ENCODE peak calls at places on chromosomes 12 and 14, in nine cellular contexts. One of them, this sample, is unnamed.

GRCh38 chr12:16766736-16767135 is 160.8 kb upstream of the LMO3 start:
- DNase-seq in central memory CD8-positive, alpha-beta T cell: no peak
- DNase-seq in MCF 10A: no peak
- DNase-seq in stimulated activated CD4-positive, alpha-beta T cell treated with anti-CD3 and anti-CD28 coated beads, TNF-alpha, amount 100 ng/mL, for 1 hour: no peak
- DNase-seq in H7: no peak
- DNase-seq in Caki2: peak
- DNase-seq in psoas muscle: no peak
- DNase-seq in EL: no peak
- DNase-seq in NCI-H2171 treated with DMSO at 0.1 percent for 48 hours: no peak
- DNase-seq in this sample: no peak

GRCh38 chr14:100392266-100392850 is 69.2 kb downstream of the SLC25A47 start:
- DNase-seq in stimulated activated CD4-positive, alpha-beta T cell treated with anti-CD3 and anti-CD28 coated beads, TNF-alpha, amount 100 ng/mL, for 1 hour: no peak
- DNase-seq in NCI-H2171 treated with DMSO at 0.1 percent for 48 hours: no peak
- DNase-seq in EL: peak
- DNase-seq in H7: peak
- DNase-seq in Caki2: no peak
- DNase-seq in psoas muscle: no peak
- DNase-seq in central memory CD8-positive, alpha-beta T cell: no peak
- DNase-seq in MCF 10A: no peak
- DNase-seq in this sample: no peak

GRCh38 chr12:69739287-69740191 is 879 bp downstream of the RAB3IP start:
- DNase-seq in central memory CD8-positive, alpha-beta T cell: peak
- DNase-seq in MCF 10A: peak
- DNase-seq in H7: peak
- DNase-seq in NCI-H2171 treated with DMSO at 0.1 percent for 48 hours: peak
- DNase-seq in EL: peak
- DNase-seq in Caki2: peak
- DNase-seq in psoas muscle: peak
- DNase-seq in stimulated activated CD4-positive, alpha-beta T cell treated with anti-CD3 and anti-CD28 coated beads, TNF-alpha, amount 100 ng/mL, for 1 hour: peak
- DNase-seq in this sample: peak

GRCh38 chr14:102516531-102517411 is 7.2 kb upstream of the ANKRD9 start:
- DNase-seq in H7: peak
- DNase-seq in central memory CD8-positive, alpha-beta T cell: no peak
- DNase-seq in stimulated activated CD4-positive, alpha-beta T cell treated with anti-CD3 and anti-CD28 coated beads, TNF-alpha, amount 100 ng/mL, for 1 hour: peak
- DNase-seq in NCI-H2171 treated with DMSO at 0.1 percent for 48 hours: peak
- DNase-seq in EL: peak
- DNase-seq in MCF 10A: peak
- DNase-seq in Caki2: peak
- DNase-seq in psoas muscle: peak
- DNase-seq in this sample: peak

GRCh38 chr12:118498171-118498570 is 121.8 kb downstream of the SUDS3 start:
- DNase-seq in Caki2: peak
- DNase-seq in MCF 10A: no peak
- DNase-seq in EL: peak
- DNase-seq in NCI-H2171 treated with DMSO at 0.1 percent for 48 hours: no peak
- DNase-seq in central memory CD8-positive, alpha-beta T cell: no peak
- DNase-seq in stimulated activated CD4-positive, alpha-beta T cell treated with anti-CD3 and anti-CD28 coated beads, TNF-alpha, amount 100 ng/mL, for 1 hour: no peak
- DNase-seq in psoas muscle: no peak
- DNase-seq in H7: no peak
- DNase-seq in this sample: no peak

GRCh38 chr12:119406811-119407210 is 72.3 kb downstream of the CCDC60 start:
- DNase-seq in H7: no peak
- DNase-seq in stimulated activated CD4-positive, alpha-beta T cell treated with anti-CD3 and anti-CD28 coated beads, TNF-alpha, amount 100 ng/mL, for 1 hour: no peak
- DNase-seq in MCF 10A: no peak
- DNase-seq in EL: no peak
- DNase-seq in Caki2: no peak
- DNase-seq in central memory CD8-positive, alpha-beta T cell: no peak
- DNase-seq in psoas muscle: no peak
- DNase-seq in NCI-H2171 treated with DMSO at 0.1 percent for 48 hours: no peak
- DNase-seq in this sample: no peak

GRCh38 chr12:15978431-15978950 is 67.4 kb downstream of the DERA start:
- DNase-seq in Caki2: peak
- DNase-seq in MCF 10A: no peak
- DNase-seq in central memory CD8-positive, alpha-beta T cell: no peak
- DNase-seq in psoas muscle: no peak
- DNase-seq in H7: no peak
- DNase-seq in NCI-H2171 treated with DMSO at 0.1 percent for 48 hours: no peak
- DNase-seq in stimulated activated CD4-positive, alpha-beta T cell treated with anti-CD3 and anti-CD28 coated beads, TNF-alpha, amount 100 ng/mL, for 1 hour: no peak
- DNase-seq in EL: peak
- DNase-seq in this sample: no peak

GRCh38 chr12:55642275-55643068 is 5.8 kb downstream of the OR10P1 start:
- DNase-seq in EL: no peak
- DNase-seq in H7: no peak
- DNase-seq in NCI-H2171 treated with DMSO at 0.1 percent for 48 hours: no peak
- DNase-seq in stimulated activated CD4-positive, alpha-beta T cell treated with anti-CD3 and anti-CD28 coated beads, TNF-alpha, amount 100 ng/mL, for 1 hour: no peak
- DNase-seq in psoas muscle: no peak
- DNase-seq in MCF 10A: no peak
- DNase-seq in Caki2: no peak
- DNase-seq in central memory CD8-positive, alpha-beta T cell: no peak
- DNase-seq in this sample: no peak

GRCh38 chr14:94888108-94888507 is 118.2 kb upstream of the GSC start:
- DNase-seq in Caki2: no peak
- DNase-seq in central memory CD8-positive, alpha-beta T cell: no peak
- DNase-seq in MCF 10A: no peak
- DNase-seq in psoas muscle: no peak
- DNase-seq in H7: no peak
- DNase-seq in EL: no peak
- DNase-seq in stimulated activated CD4-positive, alpha-beta T cell treated with anti-CD3 and anti-CD28 coated beads, TNF-alpha, amount 100 ng/mL, for 1 hour: no peak
- DNase-seq in NCI-H2171 treated with DMSO at 0.1 percent for 48 hours: no peak
- DNase-seq in this sample: no peak

GRCh38 chr12:71938728-71939385 is at the start of gene TPH2:
- DNase-seq in EL: peak
- DNase-seq in MCF 10A: peak
- DNase-seq in psoas muscle: peak
- DNase-seq in NCI-H2171 treated with DMSO at 0.1 percent for 48 hours: no peak
- DNase-seq in central memory CD8-positive, alpha-beta T cell: no peak
- DNase-seq in stimulated activated CD4-positive, alpha-beta T cell treated with anti-CD3 and anti-CD28 coated beads, TNF-alpha, amount 100 ng/mL, for 1 hour: no peak
- DNase-seq in Caki2: peak
- DNase-seq in H7: peak
- DNase-seq in this sample: no peak

GRCh38 chr12:10369557-10370150 is 20.2 kb downstream of the KLRK1 start:
- DNase-seq in stimulated activated CD4-positive, alpha-beta T cell treated with anti-CD3 and anti-CD28 coated beads, TNF-alpha, amount 100 ng/mL, for 1 hour: no peak
- DNase-seq in H7: no peak
- DNase-seq in central memory CD8-positive, alpha-beta T cell: no peak
- DNase-seq in EL: no peak
- DNase-seq in MCF 10A: no peak
- DNase-seq in NCI-H2171 treated with DMSO at 0.1 percent for 48 hours: no peak
- DNase-seq in Caki2: no peak
- DNase-seq in psoas muscle: no peak
- DNase-seq in this sample: no peak

GRCh38 chr14:61476737-61477410 is 155.5 kb downstream of the PRKCH start:
- DNase-seq in stimulated activated CD4-positive, alpha-beta T cell treated with anti-CD3 and anti-CD28 coated beads, TNF-alpha, amount 100 ng/mL, for 1 hour: peak
- DNase-seq in MCF 10A: peak
- DNase-seq in psoas muscle: no peak
- DNase-seq in H7: no peak
- DNase-seq in EL: peak
- DNase-seq in Caki2: peak
- DNase-seq in central memory CD8-positive, alpha-beta T cell: peak
- DNase-seq in NCI-H2171 treated with DMSO at 0.1 percent for 48 hours: no peak
- DNase-seq in this sample: no peak

GRCh38 chr14:22613736-22614239 is 15.7 kb downstream of the ABHD4 start:
- DNase-seq in Caki2: no peak
- DNase-seq in MCF 10A: no peak
- DNase-seq in psoas muscle: no peak
- DNase-seq in central memory CD8-positive, alpha-beta T cell: no peak
- DNase-seq in EL: no peak
- DNase-seq in H7: no peak
- DNase-seq in stimulated activated CD4-positive, alpha-beta T cell treated with anti-CD3 and anti-CD28 coated beads, TNF-alpha, amount 100 ng/mL, for 1 hour: no peak
- DNase-seq in NCI-H2171 treated with DMSO at 0.1 percent for 48 hours: no peak
- DNase-seq in this sample: no peak

GRCh38 chr12:94638521-94638920 is 11.8 kb downstream of the TMCC3 start:
- DNase-seq in EL: no peak
- DNase-seq in H7: no peak
- DNase-seq in NCI-H2171 treated with DMSO at 0.1 percent for 48 hours: peak
- DNase-seq in psoas muscle: no peak
- DNase-seq in stimulated activated CD4-positive, alpha-beta T cell treated with anti-CD3 and anti-CD28 coated beads, TNF-alpha, amount 100 ng/mL, for 1 hour: no peak
- DNase-seq in Caki2: no peak
- DNase-seq in MCF 10A: no peak
- DNase-seq in central memory CD8-positive, alpha-beta T cell: no peak
- DNase-seq in this sample: no peak

GRCh38 chr14:29724991-29725390 is 202.7 kb downstream of the PRKD1 start:
- DNase-seq in EL: no peak
- DNase-seq in central memory CD8-positive, alpha-beta T cell: no peak
- DNase-seq in NCI-H2171 treated with DMSO at 0.1 percent for 48 hours: no peak
- DNase-seq in psoas muscle: no peak
- DNase-seq in Caki2: peak
- DNase-seq in H7: no peak
- DNase-seq in stimulated activated CD4-positive, alpha-beta T cell treated with anti-CD3 and anti-CD28 coated beads, TNF-alpha, amount 100 ng/mL, for 1 hour: no peak
- DNase-seq in MCF 10A: peak
- DNase-seq in this sample: no peak

GRCh38 chr12:56186957-56187356 is 2.3 kb downstream of the SMARCC2 start:
- DNase-seq in psoas muscle: no peak
- DNase-seq in NCI-H2171 treated with DMSO at 0.1 percent for 48 hours: no peak
- DNase-seq in H7: no peak
- DNase-seq in central memory CD8-positive, alpha-beta T cell: no peak
- DNase-seq in stimulated activated CD4-positive, alpha-beta T cell treated with anti-CD3 and anti-CD28 coated beads, TNF-alpha, amount 100 ng/mL, for 1 hour: no peak
- DNase-seq in EL: no peak
- DNase-seq in Caki2: no peak
- DNase-seq in MCF 10A: no peak
- DNase-seq in this sample: no peak

GRCh38 chr12:67382206-67382871 is 113.2 kb downstream of the CAND1 start:
- DNase-seq in central memory CD8-positive, alpha-beta T cell: no peak
- DNase-seq in Caki2: no peak
- DNase-seq in MCF 10A: peak
- DNase-seq in stimulated activated CD4-positive, alpha-beta T cell treated with anti-CD3 and anti-CD28 coated beads, TNF-alpha, amount 100 ng/mL, for 1 hour: no peak
- DNase-seq in NCI-H2171 treated with DMSO at 0.1 percent for 48 hours: no peak
- DNase-seq in EL: no peak
- DNase-seq in psoas muscle: no peak
- DNase-seq in H7: no peak
- DNase-seq in this sample: no peak

GRCh38 chr12:108231109-108231905 is 102.2 kb downstream of the WSCD2 start:
- DNase-seq in Caki2: no peak
- DNase-seq in stimulated activated CD4-positive, alpha-beta T cell treated with anti-CD3 and anti-CD28 coated beads, TNF-alpha, amount 100 ng/mL, for 1 hour: no peak
- DNase-seq in central memory CD8-positive, alpha-beta T cell: no peak
- DNase-seq in EL: no peak
- DNase-seq in psoas muscle: no peak
- DNase-seq in H7: peak
- DNase-seq in MCF 10A: no peak
- DNase-seq in NCI-H2171 treated with DMSO at 0.1 percent for 48 hours: no peak
- DNase-seq in this sample: no peak

GRCh38 chr14:86626530-86626929 is 1096.6 kb downstream of the FLRT2 start:
- DNase-seq in H7: no peak
- DNase-seq in central memory CD8-positive, alpha-beta T cell: no peak
- DNase-seq in EL: peak
- DNase-seq in NCI-H2171 treated with DMSO at 0.1 percent for 48 hours: no peak
- DNase-seq in MCF 10A: no peak
- DNase-seq in Caki2: no peak
- DNase-seq in psoas muscle: no peak
- DNase-seq in stimulated activated CD4-positive, alpha-beta T cell treated with anti-CD3 and anti-CD28 coated beads, TNF-alpha, amount 100 ng/mL, for 1 hour: no peak
- DNase-seq in this sample: no peak

GRCh38 chr14:74898694-74899093 is 17.0 kb downstream of the DLST start:
- DNase-seq in central memory CD8-positive, alpha-beta T cell: no peak
- DNase-seq in psoas muscle: no peak
- DNase-seq in MCF 10A: no peak
- DNase-seq in H7: no peak
- DNase-seq in Caki2: no peak
- DNase-seq in stimulated activated CD4-positive, alpha-beta T cell treated with anti-CD3 and anti-CD28 coated beads, TNF-alpha, amount 100 ng/mL, for 1 hour: no peak
- DNase-seq in EL: no peak
- DNase-seq in NCI-H2171 treated with DMSO at 0.1 percent for 48 hours: no peak
- DNase-seq in this sample: no peak

GRCh38 chr14:35261774-35262173 is 30.4 kb upstream of the PSMA6 start:
- DNase-seq in stimulated activated CD4-positive, alpha-beta T cell treated with anti-CD3 and anti-CD28 coated beads, TNF-alpha, amount 100 ng/mL, for 1 hour: no peak
- DNase-seq in MCF 10A: no peak
- DNase-seq in central memory CD8-positive, alpha-beta T cell: no peak
- DNase-seq in EL: no peak
- DNase-seq in psoas muscle: no peak
- DNase-seq in NCI-H2171 treated with DMSO at 0.1 percent for 48 hours: no peak
- DNase-seq in H7: no peak
- DNase-seq in Caki2: peak
- DNase-seq in this sample: no peak

GRCh38 chr14:22086149-22086548 is 412.5 kb upstream of the OR4E1 start:
- DNase-seq in stimulated activated CD4-positive, alpha-beta T cell treated with anti-CD3 and anti-CD28 coated beads, TNF-alpha, amount 100 ng/mL, for 1 hour: no peak
- DNase-seq in EL: no peak
- DNase-seq in psoas muscle: no peak
- DNase-seq in NCI-H2171 treated with DMSO at 0.1 percent for 48 hours: no peak
- DNase-seq in H7: no peak
- DNase-seq in central memory CD8-positive, alpha-beta T cell: no peak
- DNase-seq in MCF 10A: no peak
- DNase-seq in Caki2: no peak
- DNase-seq in this sample: no peak

GRCh38 chr12:66107451-66107915 is 23.1 kb downstream of the LLPH start:
- DNase-seq in stimulated activated CD4-positive, alpha-beta T cell treated with anti-CD3 and anti-CD28 coated beads, TNF-alpha, amount 100 ng/mL, for 1 hour: peak
- DNase-seq in EL: peak
- DNase-seq in central memory CD8-positive, alpha-beta T cell: peak
- DNase-seq in Caki2: peak
- DNase-seq in MCF 10A: peak
- DNase-seq in psoas muscle: peak
- DNase-seq in H7: peak
- DNase-seq in NCI-H2171 treated with DMSO at 0.1 percent for 48 hours: peak
- DNase-seq in this sample: no peak

GRCh38 chr14:93915070-93915705 is 12.0 kb upstream of the FAM181A start:
- DNase-seq in stimulated activated CD4-positive, alpha-beta T cell treated with anti-CD3 and anti-CD28 coated beads, TNF-alpha, amount 100 ng/mL, for 1 hour: no peak
- DNase-seq in Caki2: no peak
- DNase-seq in EL: no peak
- DNase-seq in psoas muscle: no peak
- DNase-seq in NCI-H2171 treated with DMSO at 0.1 percent for 48 hours: no peak
- DNase-seq in MCF 10A: no peak
- DNase-seq in central memory CD8-positive, alpha-beta T cell: no peak
- DNase-seq in H7: no peak
- DNase-seq in this sample: no peak

GRCh38 chr14:24427537-24428508 is 1.6 kb downstream of the CBLN3 start:
- DNase-seq in NCI-H2171 treated with DMSO at 0.1 percent for 48 hours: no peak
- DNase-seq in EL: no peak
- DNase-seq in H7: peak
- DNase-seq in central memory CD8-positive, alpha-beta T cell: no peak
- DNase-seq in stimulated activated CD4-positive, alpha-beta T cell treated with anti-CD3 and anti-CD28 coated beads, TNF-alpha, amount 100 ng/mL, for 1 hour: no peak
- DNase-seq in Caki2: no peak
- DNase-seq in psoas muscle: no peak
- DNase-seq in MCF 10A: no peak
- DNase-seq in this sample: no peak

GRCh38 chr12:80766897-80767296 is 50.2 kb downstream of the MYF5 start:
- DNase-seq in EL: no peak
- DNase-seq in Caki2: no peak
- DNase-seq in central memory CD8-positive, alpha-beta T cell: no peak
- DNase-seq in psoas muscle: no peak
- DNase-seq in NCI-H2171 treated with DMSO at 0.1 percent for 48 hours: no peak
- DNase-seq in MCF 10A: no peak
- DNase-seq in stimulated activated CD4-positive, alpha-beta T cell treated with anti-CD3 and anti-CD28 coated beads, TNF-alpha, amount 100 ng/mL, for 1 hour: no peak
- DNase-seq in H7: no peak
- DNase-seq in this sample: no peak

GRCh38 chr12:9925746-9926393 is 6.3 kb downstream of the CLEC2A start:
- DNase-seq in H7: peak
- DNase-seq in psoas muscle: no peak
- DNase-seq in EL: peak
- DNase-seq in Caki2: peak
- DNase-seq in central memory CD8-positive, alpha-beta T cell: no peak
- DNase-seq in stimulated activated CD4-positive, alpha-beta T cell treated with anti-CD3 and anti-CD28 coated beads, TNF-alpha, amount 100 ng/mL, for 1 hour: no peak
- DNase-seq in MCF 10A: peak
- DNase-seq in NCI-H2171 treated with DMSO at 0.1 percent for 48 hours: no peak
- DNase-seq in this sample: no peak

GRCh38 chr12:111953455-111953854 is 59.5 kb downstream of the TMEM116 start:
- DNase-seq in NCI-H2171 treated with DMSO at 0.1 percent for 48 hours: no peak
- DNase-seq in stimulated activated CD4-positive, alpha-beta T cell treated with anti-CD3 and anti-CD28 coated beads, TNF-alpha, amount 100 ng/mL, for 1 hour: no peak
- DNase-seq in Caki2: no peak
- DNase-seq in H7: no peak
- DNase-seq in MCF 10A: peak
- DNase-seq in central memory CD8-positive, alpha-beta T cell: no peak
- DNase-seq in psoas muscle: no peak
- DNase-seq in EL: no peak
- DNase-seq in this sample: no peak

GRCh38 chr12:42144174-42144423 is 575 bp downstream of the GXYLT1 start:
- DNase-seq in H7: no peak
- DNase-seq in NCI-H2171 treated with DMSO at 0.1 percent for 48 hours: no peak
- DNase-seq in stimulated activated CD4-positive, alpha-beta T cell treated with anti-CD3 and anti-CD28 coated beads, TNF-alpha, amount 100 ng/mL, for 1 hour: no peak
- DNase-seq in central memory CD8-positive, alpha-beta T cell: no peak
- DNase-seq in psoas muscle: no peak
- DNase-seq in EL: no peak
- DNase-seq in Caki2: no peak
- DNase-seq in MCF 10A: no peak
- DNase-seq in this sample: no peak